ENCODE peak calls at places on chromosomes 13 and 19, in five cellular contexts. Z is GM23338, P is neural progenitor cell, N is OCI-LY7, Q is GM23248. I is an unnamed sample. For H3K4me1, the result is how much of the 10 kb centered on the place peaks cover.

GRCh38 chr13:22076658-22077057 is 405.8 kb downstream of the FGF9 start:
- DNase-seq in Z (no peak), P (no peak), N (no peak), Q (no peak), I (no peak)

GRCh38 chr19:2055871-2056809 is 5.1 kb upstream of the MKNK2 start:
- DNase-seq in Z (peak), P (no peak), N (peak), Q (peak), I (peak)

GRCh38 chr13:74771964-74772363 is 637.8 kb upstream of the KLF12 start:
- DNase-seq in Z (no peak), P (no peak), N (no peak), Q (peak), I (peak)

GRCh38 chr13:37187110-37187509 is 81.6 kb upstream of the CSNK1A1L start:
- DNase-seq in Z (no peak), P (no peak), N (no peak), Q (peak), I (no peak)

GRCh38 chr19:29001006-29001921 is 211.7 kb downstream of the UQCRFS1 start:
- DNase-seq in Z (no peak), P (no peak), N (no peak), Q (peak), I (no peak)

GRCh38 chr19:31946491-31946890 is 398.9 kb upstream of the ZNF507 start:
- DNase-seq in Z (no peak), P (no peak), N (no peak), Q (no peak), I (no peak)

GRCh38 chr13:23899555-23899954 is 2.3 kb upstream of the C1QTNF9B start:
- DNase-seq in Z (peak), P (peak), N (peak), Q (peak), I (peak)

GRCh38 chr13:112984954-112985802 is 16.2 kb downstream of the MCF2L start:
- DNase-seq in Z (no peak), P (no peak), N (no peak), Q (no peak), I (no peak)

GRCh38 chr13:51793570-51794273 is 10.2 kb downstream of the DHRS12 start:
- DNase-seq in Z (no peak), P (no peak), N (peak), Q (peak), I (peak)

GRCh38 chr19:18915639-18916038 is 3.5 kb downstream of the COPE start:
- DNase-seq in Z (peak), P (peak), N (peak), Q (peak), I (peak)

GRCh38 chr13:42047561-42048322 is 706 bp upstream of the DGKH start:
- DNase-seq in Z (peak), P (peak), N (peak), Q (peak), I (peak)

GRCh38 chr13:110914293-110915056 is 394 bp downstream of the ANKRD10 start:
- DNase-seq in Z (peak), P (peak), N (peak), Q (peak), I (peak)

GRCh38 chr13:66994498-66995365 is 235.4 kb downstream of the PCDH9 start:
- DNase-seq in Z (no peak), P (no peak), N (peak), Q (no peak), I (no peak)

GRCh38 chr19:38660724-38661123 is 13.3 kb downstream of the ACTN4 start:
- DNase-seq in Z (no peak), P (no peak), N (no peak), Q (no peak), I (no peak)

GRCh38 chr13:26300140-26300539 is 46.2 kb downstream of the CDK8 start:
- DNase-seq in Z (no peak), P (no peak), N (no peak), Q (peak), I (peak)

GRCh38 chr19:18999016-18999758 is 34.1 kb downstream of the SUGP2 start:
- DNase-seq in Z (no peak), P (no peak), N (no peak), Q (peak), I (peak)

GRCh38 chr19:1651548-1652394 is 644 bp downstream of the TCF3 start:
- DNase-seq in Z (peak), P (peak), N (peak), Q (peak), I (no peak)

GRCh38 chr13:35839746-35840273 is 291.4 kb downstream of the DCLK1 start:
- DNase-seq in Z (no peak), P (no peak), N (no peak), Q (no peak), I (no peak)

GRCh38 chr19:40403262-40403984 is 9.8 kb downstream of the PRX start:
- DNase-seq in Z (peak), P (peak), N (peak), Q (peak), I (peak)

GRCh38 chr19:33241530-33242101 is 16.0 kb upstream of the SLC7A10 start:
- DNase-seq in Z (peak), P (peak), N (peak), Q (peak), I (peak)

GRCh38 chr13:29454931-29455481 is 140.5 kb downstream of the SLC7A1 start:
- DNase-seq in Z (peak), P (peak), N (peak), Q (peak), I (peak)

GRCh38 chr13:114222461-114222968 is 12.2 kb upstream of the CDC16 start:
- DNase-seq in Z (no peak), P (no peak), N (no peak), Q (no peak), I (no peak)

GRCh38 chr13:100209857-100210580 is 121.1 kb downstream of the PCCA start:
- DNase-seq in Z (no peak), P (no peak), N (no peak), Q (peak), I (peak)

GRCh38 chr19:29029271-29029670 is 183.7 kb downstream of the UQCRFS1 start:
- DNase-seq in Z (no peak), P (no peak), N (no peak), Q (no peak), I (no peak)

GRCh38 chr13:59754411-59754810 is 409.3 kb downstream of the DIAPH3 start:
- DNase-seq in Z (no peak), P (no peak), N (no peak), Q (no peak), I (no peak)

GRCh38 chr19:4768934-4769777 is 22.4 kb upstream of the FEM1A start:
- DNase-seq in Z (peak), P (peak), N (peak), Q (peak), I (peak)

GRCh38 chr19:48196933-48197665 is 26.6 kb downstream of the ZSWIM9 start:
- DNase-seq in Z (peak), P (no peak), N (no peak), Q (no peak), I (no peak)

GRCh38 chr19:49361438-49362047 is 673 bp downstream of the TEAD2 start:
- DNase-seq in Z (peak), P (peak), N (peak), Q (peak), I (peak)

GRCh38 chr13:39600766-39601165 is 2.2 kb downstream of the LHFPL6 start:
- DNase-seq in Z (peak), P (peak), N (peak), Q (peak), I (no peak)

GRCh38 chr13:66200555-66200954 is 1029.6 kb downstream of the PCDH9 start:
- DNase-seq in Z (no peak), P (no peak), N (peak), Q (no peak), I (no peak)

GRCh38 chr19:56309511-56310185 is 5.0 kb downstream of the ZSCAN5A start:
- DNase-seq in Z (peak), P (peak), N (peak), Q (peak), I (peak)

GRCh38 chr19:38665219-38665931 is 17.9 kb downstream of the ACTN4 start:
- DNase-seq in Z (no peak), P (no peak), N (no peak), Q (peak), I (no peak)

GRCh38 chr19:12721656-12722565 is 1.8 kb downstream of the TNPO2 start:
- DNase-seq in Z (peak), P (peak), N (peak), Q (peak), I (peak)

GRCh38 chr19:43682824-43683661 is 13.1 kb upstream of the PLAUR start:
- DNase-seq in Z (no peak), P (no peak), N (no peak), Q (no peak), I (no peak)

GRCh38 chr19:29777916-29778315 is 33.9 kb upstream of the CCNE1 start:
- DNase-seq in Z (no peak), P (no peak), N (no peak), Q (no peak), I (no peak)

GRCh38 chr19:1206733-1207301 is 1.2 kb downstream of the STK11 start:
- DNase-seq in Z (no peak), P (no peak), N (peak), Q (peak), I (no peak)

GRCh38 chr19:18007939-18008673 is at the start of gene ARRDC2:
- DNase-seq in Z (peak), P (peak), N (peak), Q (peak), I (peak)

GRCh38 chr13:106532111-106532929 is 3.1 kb downstream of the EFNB2 start:
- DNase-seq in Z (no peak), P (peak), N (no peak), Q (peak), I (peak)
- H3K4me1 ChIP-seq in Z (half or more), P (under half), N (under half), Q (under half), I (under half)

GRCh38 chr13:81929988-81930387 is 1589.1 kb upstream of the SPRY2 start:
- DNase-seq in Z (peak), P (peak), N (no peak), Q (peak), I (peak)
- TF ChIP-seq EZH2phosphoT487 in Z (no peak), P (no peak), N (no peak), Q (no peak), I (no peak)

DNA sequence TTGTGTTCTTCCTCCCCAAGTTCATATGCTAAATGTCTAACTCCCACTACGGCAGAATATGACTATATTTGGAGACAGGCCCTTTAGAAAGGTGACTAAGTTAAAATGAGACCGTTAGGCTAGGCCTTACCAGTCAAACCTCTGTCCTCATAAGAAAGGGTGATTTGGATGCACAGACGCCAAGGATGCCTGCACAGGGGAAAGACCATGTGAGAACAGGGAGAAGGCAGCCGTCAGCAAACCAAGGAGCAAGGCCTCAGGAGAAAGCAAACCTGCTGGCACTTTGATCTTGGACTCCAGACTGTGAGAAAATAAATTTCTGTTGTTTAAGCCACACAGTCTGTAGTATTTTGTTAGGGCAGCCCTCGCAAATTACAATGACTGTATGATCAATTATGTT is 13.1 kb upstream of the FOXO1 start:
- DNase-seq in Z (peak), P (no peak), N (no peak), Q (no peak), I (no peak)
- H3K27ac ChIP-seq in Z (peak), P (no peak), N (peak), Q (no peak), I (no peak)

GRCh38 chr13:44904982-44905381 is 84.3 kb downstream of the NUFIP1 start:
- DNase-seq in Z (no peak), P (no peak), N (no peak), Q (peak), I (peak)

GRCh38 chr13:44903596-44903995 is 85.7 kb downstream of the NUFIP1 start:
- DNase-seq in Z (no peak), P (peak), N (no peak), Q (peak), I (no peak)

GRCh38 chr13:44906230-44906629 is 83.0 kb downstream of the NUFIP1 start:
- DNase-seq in Z (no peak), P (no peak), N (no peak), Q (peak), I (no peak)

GRCh38 chr13:44899967-44900366 is 89.3 kb downstream of the NUFIP1 start:
- DNase-seq in Z (no peak), P (no peak), N (no peak), Q (no peak), I (peak)

DNA sequence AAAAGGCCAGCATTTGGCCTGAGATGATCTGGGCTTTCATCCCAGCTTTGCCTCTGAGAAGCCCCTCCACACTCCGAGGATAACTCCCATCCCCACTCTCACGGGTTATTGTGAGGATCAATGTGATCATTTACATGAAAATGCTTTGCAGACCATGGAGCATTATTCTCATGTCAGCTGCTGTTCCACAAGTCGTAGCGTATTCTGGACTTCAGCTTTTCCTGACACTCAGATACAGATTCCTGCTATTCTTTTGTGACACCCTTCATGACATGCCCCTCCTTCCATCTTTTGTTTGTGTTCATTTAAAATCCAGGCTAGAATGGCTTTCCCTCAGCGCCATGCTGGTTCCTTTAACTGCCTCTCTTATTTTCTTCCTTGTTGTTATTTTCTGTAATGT is 86.5 kb downstream of the NUFIP1 start:
- DNase-seq in Z (no peak), P (no peak), N (no peak), Q (no peak), I (no peak)
- H3K4me1 ChIP-seq in Z (under half), P (under half), N (under half), Q (under half), I (under half)

DNA sequence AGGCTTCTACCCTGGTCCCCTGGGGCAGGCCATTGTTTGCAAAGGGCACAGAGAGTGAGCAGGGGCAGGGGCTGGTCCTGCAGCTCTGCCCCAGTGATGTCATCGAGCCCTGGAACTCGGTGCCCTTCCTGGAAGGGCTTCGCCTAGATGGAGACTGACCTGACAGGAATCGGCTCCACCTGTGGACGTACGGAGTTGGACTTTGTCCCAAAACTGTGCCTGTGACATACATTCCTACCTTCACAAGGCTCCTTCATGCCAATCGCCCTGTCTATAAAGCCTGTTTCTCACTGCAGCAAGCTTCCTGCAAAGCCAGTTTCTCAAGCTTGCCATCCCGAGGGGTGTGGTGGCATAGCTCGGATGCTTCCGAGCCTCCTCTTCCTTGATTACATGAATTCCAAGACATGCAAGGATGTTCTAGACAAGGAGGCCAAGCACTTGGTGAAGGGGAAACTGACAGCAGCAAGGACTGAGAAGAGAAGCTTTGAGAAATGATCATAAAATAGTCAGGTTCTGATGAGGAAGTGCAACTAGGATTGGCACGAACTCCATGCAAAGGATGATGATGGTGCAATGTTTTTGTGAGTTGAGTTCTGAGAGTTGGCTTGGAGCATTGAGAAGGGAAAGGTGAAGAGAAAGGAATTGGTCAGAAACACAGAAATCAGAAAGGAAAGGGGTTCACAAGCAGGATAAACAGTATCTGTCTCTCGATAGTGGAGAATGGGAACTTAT is 73.6 kb upstream of the STK24 start:
- DNase-seq in Z (no peak), P (no peak), N (no peak), Q (no peak), I (peak)
- TF ChIP-seq EZH2phosphoT487 in Z (no peak), P (no peak), N (no peak), Q (no peak), I (no peak)

GRCh38 chr19:35267818-35268545 is 780 bp upstream of the USF2 start:
- DNase-seq in Z (peak), P (peak), N (peak), Q (peak), I (peak)

GRCh38 chr19:35266904-35267817 is 1.6 kb upstream of the USF2 start:
- DNase-seq in Z (peak), P (peak), N (peak), Q (peak), I (peak)

GRCh38 chr19:35266149-35266903 is 2.4 kb upstream of the USF2 start:
- DNase-seq in Z (no peak), P (no peak), N (no peak), Q (no peak), I (no peak)

GRCh38 chr19:35264281-35265125 is 4.3 kb upstream of the USF2 start:
- DNase-seq in Z (no peak), P (no peak), N (no peak), Q (no peak), I (no peak)

GRCh38 chr19:35265126-35265995 is 3.4 kb upstream of the USF2 start:
- DNase-seq in Z (no peak), P (no peak), N (no peak), Q (peak), I (peak)
- H3K27ac ChIP-seq in Z (no peak), P (no peak), N (peak), Q (no peak), I (no peak)

GRCh38 chr13:30565658-30566057 is 52.1 kb upstream of the USPL1 start:
- DNase-seq in Z (no peak), P (no peak), N (no peak), Q (no peak), I (no peak)
- H3K4me1 ChIP-seq in Z (under half), P (under half), N (under half), Q (under half), I (under half)

GRCh38 chr19:45906221-45906620 is 3.8 kb upstream of the MYPOP start:
- DNase-seq in Z (no peak), P (no peak), N (no peak), Q (peak), I (peak)

GRCh38 chr19:45911291-45911690 is 3.3 kb downstream of the NANOS2 start:
- DNase-seq in Z (no peak), P (no peak), N (no peak), Q (no peak), I (no peak)

GRCh38 chr19:45905016-45905415 is 2.6 kb upstream of the MYPOP start:
- DNase-seq in Z (no peak), P (no peak), N (no peak), Q (no peak), I (no peak)

GRCh38 chr19:45913874-45914830 is at the start of gene NANOS2:
- DNase-seq in Z (peak), P (peak), N (peak), Q (no peak), I (peak)

GRCh38 chr19:45908956-45909355 is 5.6 kb downstream of the NANOS2 start:
- DNase-seq in Z (no peak), P (no peak), N (no peak), Q (peak), I (no peak)
- TF ChIP-seq EZH2phosphoT487 in Z (no peak), P (no peak), N (no peak), Q (no peak), I (no peak)

DNA sequence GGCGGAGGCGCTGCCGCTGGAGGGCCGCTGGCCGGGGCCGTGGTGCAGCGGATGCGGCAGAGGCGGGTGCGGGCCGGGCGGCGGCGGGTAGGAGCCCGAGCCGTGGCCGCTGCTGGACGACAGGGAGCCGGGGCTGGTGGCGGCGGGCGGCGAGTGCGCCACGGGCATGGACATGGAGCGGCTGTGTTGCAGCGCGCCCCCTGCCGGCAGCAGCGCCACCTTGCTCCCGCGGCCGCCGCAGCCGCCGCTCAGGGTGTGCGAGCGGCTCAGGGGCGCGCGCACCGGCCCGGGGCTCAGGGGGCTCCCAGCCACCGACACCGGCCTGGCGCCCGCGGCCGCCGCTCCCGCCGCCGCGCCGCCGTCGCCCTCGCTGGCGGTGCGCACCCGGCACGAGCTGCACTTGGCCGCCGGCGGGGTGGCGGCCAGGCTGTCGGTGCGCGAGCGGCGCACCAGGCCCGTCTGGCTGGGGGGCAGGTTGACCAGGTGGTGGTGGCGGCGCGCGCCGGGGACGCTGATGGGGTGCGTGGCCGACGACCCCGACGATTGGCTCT is 1.7 kb downstream of the IRS2 start:
- DNase-seq in Z (peak), P (peak), N (no peak), Q (peak), I (peak)
- H3K27ac ChIP-seq in Z (no peak), P (no peak), N (no peak), Q (no peak), I (peak)

GRCh38 chr19:55225415-55225958 is 3.1 kb downstream of the TMEM86B start:
- DNase-seq in Z (no peak), P (no peak), N (no peak), Q (no peak), I (no peak)

GRCh38 chr19:55220525-55220924 is 8.0 kb downstream of the TMEM86B start:
- DNase-seq in Z (peak), P (peak), N (no peak), Q (peak), I (no peak)

GRCh38 chr19:55226273-55226672 is 2.3 kb downstream of the TMEM86B start:
- DNase-seq in Z (no peak), P (no peak), N (no peak), Q (no peak), I (no peak)

GRCh38 chr19:55224038-55224665 is 4.4 kb downstream of the TMEM86B start:
- DNase-seq in Z (no peak), P (no peak), N (no peak), Q (no peak), I (no peak)

GRCh38 chr19:55223291-55224037 is 5.1 kb downstream of the TMEM86B start:
- DNase-seq in Z (no peak), P (no peak), N (no peak), Q (no peak), I (no peak)
- H3K4me1 ChIP-seq in Z (under half), P (under half), N (under half), Q (under half), I (under half)